ENCODE peak calls at places on chromosomes 16 and 17, in five cellular contexts. T, I, H, M and S are unnamed samples.

GRCh38 chr16:86300746-86301480 is 209.4 kb upstream of the FOXF1 start:
- DNase-seq in T (peak), I (no peak), H (no peak), M (peak), S (peak)

GRCh38 chr17:82217530-82218204 is 5.0 kb upstream of the CCDC57 start:
- DNase-seq in T (peak), I (peak), H (peak), M (peak), S (peak)

GRCh38 chr17:67680445-67681224 is 37.1 kb upstream of the NOL11 start:
- DNase-seq in T (no peak), I (no peak), H (no peak), M (no peak), S (no peak)

GRCh38 chr16:361872-362701 is 8.3 kb downstream of the MRPL28 start:
- DNase-seq in T (peak), I (peak), H (peak), M (peak), S (peak)

GRCh38 chr17:83005639-83006038 is 73.8 kb upstream of the METRNL start:
- DNase-seq in T (no peak), I (no peak), H (no peak), M (no peak), S (no peak)

GRCh38 chr17:80967404-80967872 is 24.2 kb upstream of the CHMP6 start:
- DNase-seq in T (no peak), I (no peak), H (no peak), M (no peak), S (no peak)

GRCh38 chr17:36827056-36827455 is 110.2 kb upstream of the LHX1 start:
- DNase-seq in T (no peak), I (no peak), H (no peak), M (no peak), S (no peak)

GRCh38 chr17:81433656-81434055 is 38.4 kb downstream of the BAHCC1 start:
- DNase-seq in T (no peak), I (no peak), H (no peak), M (no peak), S (no peak)

GRCh38 chr17:3513305-3514035 is 37.7 kb downstream of the ASPA start:
- DNase-seq in T (no peak), I (no peak), H (no peak), M (peak), S (no peak)

GRCh38 chr17:61403846-61404701 is 4.4 kb downstream of the TBX2 start:
- DNase-seq in T (no peak), I (no peak), H (peak), M (peak), S (no peak)

GRCh38 chr16:84175351-84176081 is 11.3 kb downstream of the TAF1C start:
- DNase-seq in T (peak), I (peak), H (no peak), M (peak), S (peak)

GRCh38 chr16:20674684-20675487 is 22.6 kb downstream of the ACSM1 start:
- DNase-seq in T (no peak), I (peak), H (no peak), M (no peak), S (no peak)

GRCh38 chr16:30024451-30024850 is 1.5 kb downstream of the C16orf92 start:
- DNase-seq in T (no peak), I (no peak), H (no peak), M (no peak), S (no peak)

GRCh38 chr16:79485020-79485419 is 115.5 kb downstream of the MAF start:
- DNase-seq in T (no peak), I (no peak), H (no peak), M (no peak), S (no peak)

GRCh38 chr16:15777533-15778203 is 79.2 kb downstream of the MYH11 start:
- DNase-seq in T (peak), I (peak), H (no peak), M (peak), S (peak)

GRCh38 chr16:75085556-75085955 is 31.0 kb downstream of the LDHD start:
- DNase-seq in T (peak), I (no peak), H (no peak), M (no peak), S (no peak)

GRCh38 chr16:66130296-66130910 is 236.1 kb upstream of the CDH5 start:
- DNase-seq in T (peak), I (peak), H (no peak), M (peak), S (peak)

GRCh38 chr16:56603589-56603988 is 4.8 kb upstream of the MT2A start:
- DNase-seq in T (peak), I (peak), H (no peak), M (peak), S (peak)

GRCh38 chr16:28491080-28491969 is 549 bp downstream of the CLN3 start:
- DNase-seq in T (peak), I (peak), H (peak), M (peak), S (peak)

GRCh38 chr16:56989988-56990387 is 631 bp downstream of the NLRC5 start:
- DNase-seq in T (no peak), I (no peak), H (no peak), M (no peak), S (peak)

GRCh38 chr16:10255728-10256127 is 73.5 kb upstream of the GRIN2A start:
- DNase-seq in T (no peak), I (no peak), H (no peak), M (no peak), S (no peak)

GRCh38 chr17:34015253-34015652 is 239.8 kb upstream of the CCL2 start:
- DNase-seq in T (no peak), I (no peak), H (no peak), M (no peak), S (no peak)

GRCh38 chr17:49742256-49742655 is 21.7 kb downstream of the FAM117A start:
- DNase-seq in T (peak), I (peak), H (no peak), M (no peak), S (no peak)

GRCh38 chr16:80583466-80583865 is 42.7 kb downstream of the DYNLRB2 start:
- DNase-seq in T (peak), I (peak), H (no peak), M (peak), S (no peak)

GRCh38 chr16:13186813-13187212 is 285.4 kb downstream of the SHISA9 start:
- DNase-seq in T (no peak), I (no peak), H (no peak), M (no peak), S (no peak)

GRCh38 chr17:49497147-49498036 is 2.3 kb downstream of the NGFR start:
- DNase-seq in T (no peak), I (no peak), H (no peak), M (peak), S (no peak)

GRCh38 chr16:86584726-86585721 is 6.7 kb downstream of the FOXL1 start:
- DNase-seq in T (peak), I (no peak), H (no peak), M (peak), S (peak)

GRCh38 chr16:70715113-70715711 is 29.4 kb upstream of the MTSS2 start:
- DNase-seq in T (peak), I (peak), H (peak), M (peak), S (peak)

GRCh38 chr17:15133826-15134225 is 131.3 kb downstream of the PMP22 start:
- DNase-seq in T (no peak), I (no peak), H (no peak), M (no peak), S (no peak)

GRCh38 chr16:70704586-70704985 is 18.7 kb upstream of the MTSS2 start:
- DNase-seq in T (peak), I (no peak), H (no peak), M (no peak), S (no peak)

GRCh38 chr17:67575325-67575724 is 142.4 kb upstream of the NOL11 start:
- DNase-seq in T (no peak), I (no peak), H (no peak), M (no peak), S (no peak)

GRCh38 chr16:25198021-25198420 is 18.7 kb upstream of the AQP8 start:
- DNase-seq in T (no peak), I (no peak), H (no peak), M (no peak), S (no peak)

GRCh38 chr17:76038050-76038449 is 10.9 kb upstream of the EVPL start:
- DNase-seq in T (no peak), I (no peak), H (no peak), M (no peak), S (no peak)

GRCh38 chr17:49388692-49389513 is 25.8 kb downstream of the PHB1 start:
- DNase-seq in T (no peak), I (no peak), H (no peak), M (peak), S (no peak)

DNA sequence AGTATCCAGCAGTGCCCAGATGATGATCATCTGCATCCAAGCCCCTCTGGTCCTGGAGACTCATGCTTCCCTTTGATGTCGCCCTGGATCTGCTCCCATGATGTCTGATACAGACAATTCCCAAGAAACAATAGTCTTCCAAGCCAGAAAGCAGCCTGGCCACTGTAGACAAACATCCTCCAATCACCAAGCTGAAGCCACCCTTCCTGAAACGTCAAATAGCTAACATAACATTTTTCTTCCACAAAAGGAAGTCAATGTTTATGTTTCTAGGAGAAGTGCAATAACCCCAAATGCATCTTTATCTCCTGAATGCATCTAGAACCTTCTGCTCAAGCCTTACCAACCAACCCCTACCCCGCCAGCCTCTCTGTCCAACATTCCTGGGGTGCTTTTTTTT is 1.2 kb upstream of the DPEP2 start:
- DNase-seq in T (no peak), I (peak), H (no peak), M (no peak), S (no peak)
- H3K4me3 ChIP-seq in T (no peak), I (no peak), H (peak), M (no peak), S (no peak)

DNA sequence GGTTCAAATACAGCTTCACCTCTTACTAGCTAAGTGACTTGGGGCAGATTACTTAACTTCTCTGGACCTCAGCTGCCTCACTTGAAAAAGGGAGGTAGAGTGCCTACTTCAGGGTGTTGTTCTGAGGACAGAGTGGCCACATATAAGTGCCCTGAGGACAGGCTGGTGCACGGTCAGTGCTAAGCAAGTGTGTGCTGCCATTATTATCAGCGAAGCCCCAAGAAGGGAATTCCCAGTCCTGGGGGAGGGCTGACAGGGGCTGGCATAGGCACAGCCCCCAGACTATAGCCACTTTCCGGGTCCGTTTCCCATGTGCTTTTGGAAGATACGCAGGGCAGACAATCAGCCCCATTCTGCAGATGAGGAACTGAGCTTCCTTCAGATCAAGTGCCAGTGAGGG is 2.5 kb downstream of the ZBTB4 start:
- DNase-seq in T (no peak), I (no peak), H (no peak), M (no peak), S (no peak)
- H3K4me3 ChIP-seq in T (peak), I (no peak), H (peak), M (peak), S (no peak)

GRCh38 chr17:77420476-77420803 is 279.7 kb downstream of the SEC14L1 start:
- DNase-seq in T (no peak), I (no peak), H (no peak), M (no peak), S (no peak)
- H3K4me3 ChIP-seq in T (no peak), I (no peak), H (no peak), M (no peak), S (no peak)

GRCh38 chr17:63997341-63998048 is 656 bp upstream of the PRR29 start:
- DNase-seq in T (no peak), I (no peak), H (peak), M (no peak), S (no peak)
- H3K4me3 ChIP-seq in T (peak), I (peak), H (peak), M (no peak), S (peak)

DNA sequence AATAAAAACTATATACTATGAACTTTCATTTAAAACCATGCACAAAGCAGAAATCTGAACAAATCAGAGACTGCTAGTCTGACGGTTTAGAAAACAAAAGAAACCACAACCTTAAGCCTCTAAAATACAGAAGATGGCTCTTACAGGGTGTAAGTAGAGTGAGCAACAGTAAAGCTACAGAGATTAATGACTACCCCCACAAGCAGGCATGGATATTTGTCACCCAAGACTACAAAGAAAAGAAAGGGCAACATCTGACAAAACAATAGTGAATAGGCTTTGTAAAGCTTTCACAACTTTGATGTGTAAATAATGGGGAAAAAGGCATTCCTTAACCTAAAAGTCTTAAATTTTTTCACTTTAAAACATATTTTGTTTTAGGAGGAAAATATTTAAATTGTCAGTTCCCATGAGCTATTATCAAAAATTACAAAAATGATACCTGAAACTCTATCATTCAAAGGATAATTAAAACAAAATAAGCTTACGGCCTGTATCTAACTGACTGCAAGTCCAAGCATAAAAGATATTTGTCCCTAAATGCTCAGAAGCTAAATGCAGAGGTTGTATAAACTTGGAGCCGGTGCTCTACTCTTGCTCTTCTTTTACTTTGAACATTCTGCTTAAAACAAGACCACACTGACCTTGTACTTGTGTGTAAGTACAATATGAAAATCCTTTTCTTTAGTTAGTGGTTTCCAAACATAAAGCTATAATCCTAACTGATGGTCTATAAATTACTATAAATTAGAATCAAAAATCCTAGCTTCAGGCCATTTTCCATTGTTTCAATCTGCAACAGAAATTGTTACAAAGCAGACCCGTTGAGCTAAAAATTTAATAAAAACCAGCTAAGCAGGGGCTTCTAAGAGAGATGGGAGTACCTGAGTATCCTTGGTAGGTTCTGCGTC is 74.8 kb downstream of the SPAG9 start:
- DNase-seq in T (peak), I (peak), H (no peak), M (peak), S (peak)
- H3K4me3 ChIP-seq in T (peak), I (peak), H (peak), M (no peak), S (no peak)

GRCh38 chr16:67667434-67667816 is 811 bp downstream of the C16orf86 start:
- DNase-seq in T (no peak), I (no peak), H (no peak), M (no peak), S (no peak)

GRCh38 chr16:67668495-67669157 is 2.0 kb downstream of the C16orf86 start:
- DNase-seq in T (no peak), I (no peak), H (no peak), M (no peak), S (no peak)

GRCh38 chr16:67666538-67667433 is at the start of the genes C16orf86 and ENKD1:
- DNase-seq in T (peak), I (peak), H (peak), M (peak), S (peak)

GRCh38 chr16:67669499-67670101 is 3.0 kb downstream of the C16orf86 start:
- DNase-seq in T (no peak), I (no peak), H (no peak), M (no peak), S (no peak)

DNA sequence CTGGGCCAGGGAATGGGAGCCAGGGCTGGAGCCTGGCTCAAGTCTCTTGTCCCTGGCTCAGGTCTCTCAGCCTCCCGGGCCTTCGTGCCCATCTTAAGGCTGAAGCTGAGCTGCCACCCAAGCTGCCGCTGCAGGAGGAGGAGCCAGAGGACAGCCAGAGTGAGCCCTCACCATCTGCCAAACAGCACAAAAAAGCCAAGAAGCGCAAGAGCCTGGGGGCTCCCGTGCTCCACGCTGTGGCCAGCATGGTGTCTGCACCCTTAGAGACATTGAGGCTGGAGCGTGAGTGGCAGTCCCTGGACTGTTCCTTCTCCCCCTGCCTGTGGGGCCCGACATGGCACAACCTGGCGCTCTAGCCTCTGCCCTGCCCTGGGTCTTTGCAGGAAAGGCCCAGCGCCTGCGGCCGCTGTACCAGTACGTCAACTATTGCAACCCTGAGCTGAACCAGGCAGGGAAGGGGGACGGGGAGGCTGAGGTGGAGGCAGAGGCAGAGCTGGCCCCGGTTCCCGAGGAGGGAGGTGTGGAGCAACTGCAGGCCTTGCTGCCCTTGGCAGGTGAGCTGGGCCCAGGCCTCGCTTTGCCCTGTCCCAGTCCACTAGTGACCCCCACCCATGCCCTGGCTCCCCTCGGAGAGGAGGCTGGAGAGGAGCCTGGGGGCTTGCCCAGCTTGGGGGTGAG is 1.3 kb downstream of the C16orf86 start:
- DNase-seq in T (peak), I (peak), H (peak), M (peak), S (peak)
- H3K4me3 ChIP-seq in T (peak), I (peak), H (peak), M (no peak), S (no peak)

GRCh38 chr16:55265926-55266325 is 58.1 kb upstream of the IRX6 start:
- DNase-seq in T (no peak), I (no peak), H (no peak), M (no peak), S (no peak)

GRCh38 chr16:55257971-55258613 is 65.9 kb upstream of the IRX6 start:
- DNase-seq in T (peak), I (peak), H (peak), M (peak), S (no peak)

GRCh38 chr16:55264949-55265348 is 59.1 kb upstream of the IRX6 start:
- DNase-seq in T (peak), I (no peak), H (no peak), M (no peak), S (no peak)

GRCh38 chr16:55263271-55264250 is 60.4 kb upstream of the IRX6 start:
- DNase-seq in T (no peak), I (no peak), H (no peak), M (no peak), S (no peak)

DNA sequence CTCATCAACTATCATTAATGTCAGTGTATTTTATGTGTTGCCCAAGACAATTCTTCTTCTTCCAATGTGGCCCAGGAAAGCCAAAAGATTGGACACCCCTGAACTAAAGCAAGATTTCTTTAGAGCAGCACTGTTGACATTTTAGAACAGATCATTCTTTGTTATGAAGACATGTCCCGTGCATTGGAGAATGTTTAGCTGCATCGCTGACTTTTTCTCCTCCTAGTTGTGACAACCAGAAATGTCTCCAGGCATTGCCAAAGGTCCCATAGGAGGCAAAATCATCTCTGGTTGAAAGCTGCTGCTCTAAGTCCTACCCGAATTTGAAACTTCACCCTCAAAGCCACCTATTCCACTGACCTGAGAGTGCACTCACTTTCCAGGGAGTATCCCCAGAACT is 62.7 kb upstream of the IRX6 start:
- DNase-seq in T (no peak), I (no peak), H (no peak), M (no peak), S (no peak)
- H3K4me3 ChIP-seq in T (no peak), I (no peak), H (no peak), M (no peak), S (no peak)

GRCh38 chr17:78362671-78363070 is 2.8 kb upstream of the SOCS3 start:
- DNase-seq in T (no peak), I (no peak), H (no peak), M (no peak), S (no peak)

GRCh38 chr17:78366109-78366848 is 6.4 kb upstream of the SOCS3 start:
- DNase-seq in T (no peak), I (no peak), H (peak), M (peak), S (no peak)

GRCh38 chr17:78365561-78366108 is 5.8 kb upstream of the SOCS3 start:
- DNase-seq in T (no peak), I (no peak), H (no peak), M (peak), S (peak)

GRCh38 chr17:78362232-78362631 is 2.4 kb upstream of the SOCS3 start:
- DNase-seq in T (no peak), I (no peak), H (no peak), M (no peak), S (no peak)

GRCh38 chr17:78364436-78365281 is 4.8 kb upstream of the SOCS3 start:
- DNase-seq in T (no peak), I (no peak), H (no peak), M (no peak), S (peak)
- H3K4me3 ChIP-seq in T (no peak), I (no peak), H (no peak), M (no peak), S (no peak)

GRCh38 chr17:48011405-48012150 is 26.0 kb downstream of the COPZ2 start:
- DNase-seq in T (peak), I (no peak), H (no peak), M (peak), S (peak)
- H3K4me3 ChIP-seq in T (peak), I (peak), H (peak), M (peak), S (peak)

GRCh38 chr17:55237268-55237667 is 27.5 kb upstream of the HLF start:
- DNase-seq in T (peak), I (no peak), H (no peak), M (no peak), S (no peak)
- H3K4me3 ChIP-seq in T (no peak), I (no peak), H (no peak), M (no peak), S (no peak)